ENCODE peak calls at places on chromosomes 3 and 15, in nine cellular contexts. G is GM13976; D is sigmoid colon; E is activated CD8-positive, alpha-beta T cell treated with anti-CD3 and anti-CD28 coated beads for 36 hours; C is glutamatergic neuron; T is adrenal gland; R is astrocyte of the spinal cord; I is upper lobe of right lung; L is colonic mucosa. Q is an unnamed sample.

GRCh38 chr15:67495585-67495984 is 25.3 kb upstream of the C15orf61 start:
- DNase-seq in G (no peak), D (no peak), E (no peak), C (no peak), T (no peak), R (no peak), I (no peak), L (no peak), Q (no peak)

GRCh38 chr3:192060160-192060783 is 599.3 kb downstream of the PYDC2 start:
- DNase-seq in G (no peak), D (no peak), E (no peak), C (no peak), T (no peak), R (no peak), I (no peak), L (no peak), Q (no peak)

GRCh38 chr3:151096697-151097096 is 11.2 kb downstream of the MED12L start:
- DNase-seq in G (no peak), D (no peak), E (no peak), C (no peak), T (no peak), R (no peak), I (no peak), L (no peak), Q (no peak)

GRCh38 chr15:78364233-78364632 is 24.1 kb downstream of the CRABP1 start:
- DNase-seq in G (no peak), D (peak), E (no peak), C (peak), T (no peak), R (no peak), I (no peak), L (no peak), Q (no peak)

GRCh38 chr3:36893137-36893557 is 51.7 kb downstream of the TRANK1 start:
- DNase-seq in G (peak), D (no peak), E (peak), C (no peak), T (peak), R (peak), I (no peak), L (no peak), Q (no peak)

GRCh38 chr3:168249539-168250414 is 154.1 kb upstream of the GOLIM4 start:
- DNase-seq in G (peak), D (peak), E (peak), C (peak), T (peak), R (peak), I (peak), L (peak), Q (peak)

GRCh38 chr3:152403632-152404066 is 134.9 kb downstream of the MBNL1 start:
- DNase-seq in G (no peak), D (peak), E (no peak), C (peak), T (peak), R (no peak), I (peak), L (no peak), Q (no peak)

GRCh38 chr15:76012021-76012551 is at the start of gene NRG4:
- DNase-seq in G (no peak), D (no peak), E (no peak), C (no peak), T (no peak), R (no peak), I (no peak), L (peak), Q (no peak)

GRCh38 chr3:195077611-195078540 is 193.1 kb downstream of the XXYLT1 start:
- DNase-seq in G (no peak), D (peak), E (no peak), C (peak), T (no peak), R (no peak), I (peak), L (no peak), Q (no peak)

GRCh38 chr15:77455696-77456293 is 35.1 kb downstream of the HMG20A start:
- DNase-seq in G (no peak), D (no peak), E (no peak), C (no peak), T (no peak), R (peak), I (no peak), L (no peak), Q (no peak)

GRCh38 chr3:181570472-181570871 is 141.3 kb upstream of the SOX2 start:
- DNase-seq in G (no peak), D (no peak), E (no peak), C (no peak), T (no peak), R (no peak), I (no peak), L (no peak), Q (no peak)

GRCh38 chr3:47250309-47251060 is 32.1 kb downstream of the KIF9 start:
- DNase-seq in G (peak), D (no peak), E (peak), C (no peak), T (peak), R (peak), I (peak), L (peak), Q (no peak)

GRCh38 chr3:169041677-169042171 is 621.8 kb downstream of the MECOM start:
- DNase-seq in G (no peak), D (no peak), E (no peak), C (no peak), T (peak), R (peak), I (no peak), L (no peak), Q (no peak)

GRCh38 chr3:117790256-117790987 is 1080.8 kb downstream of the TUSC7 start:
- DNase-seq in G (no peak), D (no peak), E (no peak), C (no peak), T (no peak), R (no peak), I (no peak), L (no peak), Q (no peak)

GRCh38 chr3:69838217-69838616 is 99.0 kb downstream of the MITF start:
- DNase-seq in G (no peak), D (no peak), E (no peak), C (no peak), T (no peak), R (peak), I (no peak), L (no peak), Q (no peak)

GRCh38 chr15:92654662-92655061 is 913 bp downstream of the FAM174B start:
- DNase-seq in G (no peak), D (no peak), E (no peak), C (no peak), T (no peak), R (no peak), I (no peak), L (no peak), Q (no peak)

GRCh38 chr3:106965286-106965685 is 412.0 kb upstream of the CCDC54 start:
- DNase-seq in G (no peak), D (no peak), E (no peak), C (no peak), T (peak), R (no peak), I (no peak), L (no peak), Q (no peak)

GRCh38 chr15:62067448-62068044 is 769 bp downstream of the C2CD4A start:
- DNase-seq in G (peak), D (peak), E (peak), C (peak), T (peak), R (no peak), I (peak), L (peak), Q (no peak)

GRCh38 chr3:119562307-119562961 is 3.0 kb upstream of the CD80 start:
- DNase-seq in G (peak), D (no peak), E (peak), C (no peak), T (no peak), R (no peak), I (no peak), L (no peak), Q (no peak)

GRCh38 chr3:149067792-149068352 is 18.5 kb downstream of the HLTF start:
- DNase-seq in G (no peak), D (no peak), E (no peak), C (no peak), T (no peak), R (no peak), I (no peak), L (no peak), Q (no peak)

GRCh38 chr3:68728343-68728742 is 204.0 kb downstream of the TAFA4 start:
- DNase-seq in G (no peak), D (no peak), E (no peak), C (no peak), T (no peak), R (no peak), I (no peak), L (no peak), Q (no peak)

GRCh38 chr15:87623832-87624231 is 632.7 kb downstream of the NTRK3 start:
- DNase-seq in G (no peak), D (no peak), E (peak), C (no peak), T (no peak), R (no peak), I (no peak), L (no peak), Q (no peak)

GRCh38 chr3:65030847-65031463 is 343.2 kb upstream of the ADAMTS9 start:
- DNase-seq in G (no peak), D (no peak), E (no peak), C (no peak), T (no peak), R (peak), I (no peak), L (no peak), Q (no peak)

GRCh38 chr15:35281515-35281914 is 196.4 kb upstream of the NANOGP8 start:
- DNase-seq in G (no peak), D (no peak), E (no peak), C (no peak), T (no peak), R (peak), I (no peak), L (no peak), Q (no peak)

GRCh38 chr15:68504721-68505090 is 72.7 kb upstream of the ITGA11 start:
- DNase-seq in G (no peak), D (no peak), E (no peak), C (peak), T (no peak), R (no peak), I (no peak), L (peak), Q (no peak)

GRCh38 chr3:140205598-140205997 is 270.6 kb downstream of the CLSTN2 start:
- DNase-seq in G (no peak), D (no peak), E (no peak), C (no peak), T (no peak), R (no peak), I (no peak), L (no peak), Q (no peak)

GRCh38 chr3:44918581-44918980 is 44.2 kb downstream of the TGM4 start:
- DNase-seq in G (no peak), D (no peak), E (no peak), C (no peak), T (no peak), R (no peak), I (no peak), L (no peak), Q (no peak)

GRCh38 chr3:60169755-60170154 is 1081.5 kb downstream of the FHIT start:
- DNase-seq in G (no peak), D (no peak), E (no peak), C (no peak), T (no peak), R (no peak), I (no peak), L (no peak), Q (no peak)

GRCh38 chr3:185161761-185162160 is 8.9 kb upstream of the C3orf70 start:
- DNase-seq in G (no peak), D (no peak), E (no peak), C (no peak), T (no peak), R (no peak), I (no peak), L (no peak), Q (no peak)

GRCh38 chr15:66995257-66995656 is 70.1 kb upstream of the SMAD3 start:
- DNase-seq in G (no peak), D (no peak), E (no peak), C (no peak), T (no peak), R (peak), I (no peak), L (no peak), Q (no peak)

GRCh38 chr3:149628957-149629670 is 28.7 kb downstream of the WWTR1 start:
- DNase-seq in G (no peak), D (no peak), E (no peak), C (no peak), T (no peak), R (peak), I (no peak), L (no peak), Q (no peak)

GRCh38 chr15:63603516-63603915 is 6.3 kb downstream of the FBXL22 start:
- DNase-seq in G (no peak), D (no peak), E (no peak), C (no peak), T (no peak), R (no peak), I (no peak), L (no peak), Q (no peak)

GRCh38 chr3:158221426-158221825 is 111.5 kb downstream of the RSRC1 start:
- DNase-seq in G (no peak), D (no peak), E (no peak), C (no peak), T (no peak), R (no peak), I (no peak), L (no peak), Q (no peak)

GRCh38 chr15:83164409-83165404 is 42.9 kb downstream of the HDGFL3 start:
- DNase-seq in G (no peak), D (no peak), E (peak), C (no peak), T (no peak), R (peak), I (no peak), L (no peak), Q (no peak)

GRCh38 chr15:48785195-48785594 is 25.7 kb downstream of the CEP152 start:
- DNase-seq in G (no peak), D (no peak), E (no peak), C (no peak), T (no peak), R (no peak), I (no peak), L (no peak), Q (no peak)

GRCh38 chr3:159609620-159610019 is 379.0 kb upstream of the IL12A start:
- DNase-seq in G (no peak), D (no peak), E (no peak), C (no peak), T (no peak), R (no peak), I (no peak), L (no peak), Q (no peak)

DNA sequence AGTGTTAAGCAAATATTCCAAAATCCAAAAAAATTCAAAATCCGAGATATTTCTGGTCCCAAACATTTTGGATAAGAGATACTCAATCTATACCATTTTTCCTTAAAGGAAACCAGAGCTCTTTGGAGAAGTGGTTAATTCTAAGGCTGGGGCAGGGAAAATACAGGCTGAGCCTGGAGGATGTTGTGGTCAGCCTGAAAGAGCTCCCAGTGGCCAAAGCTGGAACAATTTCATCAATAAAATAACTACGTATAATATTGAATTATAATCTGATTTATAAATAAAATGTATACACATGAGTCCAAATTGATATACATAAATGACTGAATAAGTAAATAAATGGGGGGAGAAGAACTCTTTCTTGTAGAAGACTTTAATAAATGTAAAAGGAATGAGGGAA is 24.6 kb downstream of the PPARG start:
- DNase-seq in G (no peak), D (no peak), E (no peak), C (no peak), T (no peak), R (no peak), I (no peak), L (no peak), Q (no peak)
- TF ChIP-seq CTCF in G (no peak), D (no peak), E (no peak), C (peak), T (no peak), R (no peak), I (no peak), L (no peak), Q (no peak)

DNA sequence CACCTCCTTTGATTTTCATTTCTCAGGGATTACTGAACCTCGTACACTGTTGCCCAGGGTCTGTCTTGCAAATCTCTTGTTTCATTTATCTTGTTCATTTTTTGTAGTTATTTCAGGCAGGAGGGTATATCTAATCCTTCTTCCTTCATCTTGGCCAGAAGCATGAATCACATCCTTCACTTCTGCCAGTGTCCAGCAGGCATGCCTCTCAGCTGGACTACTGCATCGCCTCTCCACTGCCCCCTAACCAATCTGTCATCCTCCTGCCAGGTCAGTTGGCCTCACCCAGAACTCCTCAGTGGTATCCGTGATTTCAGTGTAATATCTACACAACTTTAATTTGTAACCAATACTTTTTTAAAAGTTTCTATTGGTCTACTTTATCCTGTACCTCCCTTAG is 297.9 kb downstream of the GABRG3 start:
- DNase-seq in G (no peak), D (no peak), E (no peak), C (no peak), T (no peak), R (no peak), I (no peak), L (no peak), Q (no peak)
- TF ChIP-seq CTCF in G (no peak), D (no peak), E (no peak), C (no peak), T (no peak), R (no peak), I (no peak), L (no peak), Q (no peak)

DNA sequence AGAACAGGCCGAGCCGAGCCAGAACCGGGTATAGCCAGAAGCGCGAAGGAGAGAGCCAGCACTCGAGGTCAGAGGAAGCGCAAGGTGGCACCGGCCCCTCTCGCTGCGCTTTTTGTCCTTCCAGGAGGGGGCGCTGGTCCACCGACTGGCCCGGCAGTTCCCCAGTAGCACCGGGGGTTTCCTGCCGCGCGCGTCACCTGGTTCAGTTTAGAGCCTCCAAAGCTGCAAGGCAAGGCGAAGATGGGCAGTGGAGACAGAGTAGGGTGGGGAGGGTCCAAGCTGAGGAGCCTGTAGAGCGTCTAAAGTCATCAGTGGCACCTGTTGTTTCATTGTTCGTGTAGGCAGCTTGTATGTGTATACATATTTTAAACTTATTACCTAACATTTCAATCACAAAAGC is 7.6 kb upstream of the NR2E3 start:
- DNase-seq in G (peak), D (no peak), E (peak), C (no peak), T (no peak), R (no peak), I (no peak), L (no peak), Q (no peak)
- TF ChIP-seq CTCF in G (peak), D (no peak), E (peak), C (peak), T (peak), R (peak), I (no peak), L (peak), Q (peak)

GRCh38 chr15:86135030-86135429 is 55.4 kb downstream of the AGBL1 start:
- DNase-seq in G (no peak), D (no peak), E (no peak), C (no peak), T (no peak), R (no peak), I (no peak), L (peak), Q (no peak)

GRCh38 chr15:86138798-86139197 is 59.1 kb downstream of the AGBL1 start:
- DNase-seq in G (no peak), D (no peak), E (no peak), C (no peak), T (no peak), R (no peak), I (no peak), L (no peak), Q (no peak)

GRCh38 chr15:86139828-86140227 is 60.2 kb downstream of the AGBL1 start:
- DNase-seq in G (peak), D (no peak), E (peak), C (peak), T (no peak), R (no peak), I (no peak), L (no peak), Q (no peak)
- TF ChIP-seq CTCF in G (no peak), D (no peak), E (peak), C (peak), T (no peak), R (peak), I (no peak), L (no peak), Q (no peak)

Q was measured in mesothelial cell of epicardium.